ENCODE peak calls at places on chromosomes 5 and 9, in eight cellular contexts. S, Y, T, O, K, V, C and E are unnamed samples.
A peak's percentile ranks its signal among the peaks of the same experiment; 100 is the strongest.

GRCh38 chr9:69411246-69411645 is 86.2 kb downstream of the ENTREP1 start:
- DNase-seq in S (no peak), Y (no peak), T (no peak), O (no peak), K (no peak), V (no peak), C (no peak), E (no peak)

GRCh38 chr5:56183507-56183906 is 49.6 kb downstream of the ANKRD55 start:
- DNase-seq in S (peak; percentile 81), Y (no peak), T (no peak), O (peak; percentile 95), K (no peak), V (no peak), C (no peak), E (no peak)

GRCh38 chr9:27801511-27801910 is 228.2 kb upstream of the C9orf72 start:
- DNase-seq in S (no peak), Y (no peak), T (no peak), O (no peak), K (no peak), V (no peak), C (no peak), E (no peak)

GRCh38 chr5:137629646-137630045 is 106.2 kb downstream of the KLHL3 start:
- DNase-seq in S (peak; percentile 51), Y (peak; percentile 73), T (peak; percentile 68), O (peak; percentile 71), K (peak; percentile 80), V (peak; percentile 60), C (peak; percentile 76), E (peak; percentile 75)

GRCh38 chr5:152046361-152046760 is 121.7 kb upstream of the GLRA1 start:
- DNase-seq in S (no peak), Y (no peak), T (no peak), O (no peak), K (no peak), V (no peak), C (no peak), E (no peak)

GRCh38 chr9:37992924-37993349 is 76.1 kb downstream of the SHB start:
- DNase-seq in S (no peak), Y (no peak), T (no peak), O (no peak), K (no peak), V (no peak), C (no peak), E (no peak)

GRCh38 chr5:88660326-88660946 is 222.5 kb downstream of the MEF2C start:
- DNase-seq in S (peak; percentile 8), Y (peak; percentile 68), T (peak; percentile 13), O (peak; percentile 66), K (peak; percentile 73), V (peak; percentile 91), C (no peak), E (no peak)

GRCh38 chr5:179613460-179614071 is 9.9 kb downstream of the HNRNPH1 start:
- DNase-seq in S (no peak), Y (no peak), T (no peak), O (no peak), K (no peak), V (no peak), C (no peak), E (no peak)

GRCh38 chr5:122971333-122971732 is 65.2 kb downstream of the PPIC start:
- DNase-seq in S (no peak), Y (no peak), T (no peak), O (no peak), K (no peak), V (no peak), C (no peak), E (no peak)

GRCh38 chr5:109784687-109785086 is 95.0 kb downstream of the MAN2A1 start:
- DNase-seq in S (no peak), Y (no peak), T (no peak), O (peak; percentile 20), K (no peak), V (no peak), C (no peak), E (peak; percentile 1)

GRCh38 chr9:113715086-113715485 is 161.0 kb upstream of the ZNF618 start:
- DNase-seq in S (no peak), Y (no peak), T (no peak), O (peak; percentile 80), K (no peak), V (no peak), C (no peak), E (no peak)

GRCh38 chr5:178236685-178237084 is 4.1 kb upstream of the PHYKPL start:
- DNase-seq in S (no peak), Y (no peak), T (no peak), O (no peak), K (no peak), V (no peak), C (no peak), E (no peak)

GRCh38 chr5:140926211-140926902 is at the start of gene PCDHAC1:
- DNase-seq in S (peak; percentile 68), Y (peak; percentile 98), T (no peak), O (peak; percentile 70), K (peak; percentile 98), V (no peak), C (peak; percentile 96), E (peak; percentile 95)

GRCh38 chr5:163564321-163564924 is 59.0 kb downstream of the MAT2B start:
- DNase-seq in S (peak; percentile 48), Y (peak; percentile 59), T (peak; percentile 53), O (peak; percentile 72), K (peak; percentile 72), V (peak; percentile 66), C (peak; percentile 78), E (peak; percentile 58)

GRCh38 chr5:109533847-109534272 is 124.1 kb upstream of the PJA2 start:
- DNase-seq in S (no peak), Y (no peak), T (no peak), O (peak; percentile 36), K (no peak), V (no peak), C (no peak), E (peak; percentile 8)

GRCh38 chr5:169651526-169651925 is 14.5 kb downstream of the DOCK2 start:
- DNase-seq in S (no peak), Y (no peak), T (no peak), O (no peak), K (no peak), V (no peak), C (no peak), E (peak; percentile 33)

GRCh38 chr5:149932445-149933350 is 11.9 kb downstream of the PDE6A start:
- DNase-seq in S (no peak), Y (peak; percentile 47), T (no peak), O (peak; percentile 74), K (peak; percentile 72), V (no peak), C (no peak), E (peak; percentile 60)

GRCh38 chr5:130651440-130651839 is 513.6 kb downstream of the HINT1 start:
- DNase-seq in S (no peak), Y (peak; percentile 5), T (no peak), O (no peak), K (peak; percentile 24), V (no peak), C (no peak), E (no peak)

GRCh38 chr9:126623667-126624452 is 10.1 kb downstream of the LMX1B start:
- DNase-seq in S (no peak), Y (peak; percentile 74), T (no peak), O (no peak), K (peak; percentile 73), V (no peak), C (no peak), E (no peak)
- TF ChIP-seq EZH2phosphoT487 in S (no peak), Y (peak; percentile 98), T (no peak), O (no peak), K (peak; percentile 16), V (no peak), C (peak; percentile 31), E (no peak)

GRCh38 chr5:67240846-67241245 is 44.2 kb upstream of the CD180 start:
- DNase-seq in S (no peak), Y (no peak), T (no peak), O (no peak), K (no peak), V (no peak), C (no peak), E (no peak)
- TF ChIP-seq EZH2phosphoT487 in S (no peak), Y (no peak), T (no peak), O (no peak), K (no peak), V (no peak), C (no peak), E (no peak)

GRCh38 chr5:82861705-82862104 is 215.5 kb downstream of the TMEM167A start:
- DNase-seq in S (no peak), Y (no peak), T (no peak), O (peak; percentile 28), K (no peak), V (no peak), C (peak; percentile 42), E (no peak)
- TF ChIP-seq EZH2phosphoT487 in S (no peak), Y (no peak), T (no peak), O (no peak), K (no peak), V (no peak), C (no peak), E (no peak)

DNA sequence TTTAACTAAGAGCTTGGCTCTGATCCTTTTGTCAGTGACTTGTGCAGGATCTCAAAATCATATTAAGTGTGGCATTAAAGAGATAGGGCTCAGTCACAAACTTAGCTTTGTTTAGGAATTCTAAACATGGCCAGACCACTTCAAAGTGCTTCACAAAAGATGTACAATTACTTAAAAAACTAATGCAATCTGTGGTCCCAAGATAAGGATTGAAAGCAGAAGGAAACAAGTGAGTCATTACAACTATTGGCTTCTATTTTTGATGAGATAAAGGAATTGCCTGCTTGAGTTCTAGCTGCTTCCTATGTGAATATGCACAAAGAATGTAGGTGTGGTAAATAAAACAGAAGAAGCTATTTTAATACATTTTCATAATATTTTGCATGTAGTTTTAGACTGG is 44.9 kb upstream of the SLC12A2 start:
- DNase-seq in S (peak; percentile 77), Y (no peak), T (no peak), O (peak; percentile 41), K (no peak), V (no peak), C (no peak), E (no peak)
- TF ChIP-seq EZH2phosphoT487 in S (no peak), Y (no peak), T (no peak), O (no peak), K (no peak), V (no peak), C (no peak), E (no peak)

GRCh38 chr9:132582276-132582785 is at the start of gene BARHL1:
- DNase-seq in S (no peak), Y (no peak), T (no peak), O (no peak), K (no peak), V (no peak), C (no peak), E (peak; percentile 50)

GRCh38 chr9:132583584-132584304 is 1.3 kb downstream of the BARHL1 start:
- DNase-seq in S (no peak), Y (peak; percentile 22), T (no peak), O (no peak), K (peak; percentile 47), V (no peak), C (no peak), E (no peak)

GRCh38 chr9:132585954-132586829 is 3.8 kb downstream of the BARHL1 start:
- DNase-seq in S (no peak), Y (peak; percentile 65), T (no peak), O (no peak), K (peak; percentile 55), V (no peak), C (no peak), E (peak; percentile 65)

GRCh38 chr9:132584616-132585560 is 2.5 kb downstream of the BARHL1 start:
- DNase-seq in S (no peak), Y (peak; percentile 54), T (no peak), O (peak; percentile 34), K (peak; percentile 56), V (no peak), C (no peak), E (no peak)

GRCh38 chr9:132582786-132583583 is 579 bp downstream of the BARHL1 start:
- DNase-seq in S (no peak), Y (peak; percentile 9), T (no peak), O (no peak), K (no peak), V (no peak), C (no peak), E (peak; percentile 54)
- TF ChIP-seq EZH2phosphoT487 in S (no peak), Y (peak; percentile 23), T (no peak), O (no peak), K (peak; percentile 72), V (no peak), C (no peak), E (no peak)